ENCODE peak calls at places on chromosomes 12 and 14, in ten cellular contexts. R, O, K, J, N, I, F, L, Y and Q are unnamed samples.

GRCh38 chr12:58586762-58587161 is 333.5 kb downstream of the LRIG3 start:
- DNase-seq in N (no peak), F (no peak), R (no peak), Y (no peak), J (no peak), K (no peak), L (no peak), I (no peak), O (no peak), Q (no peak)

GRCh38 chr12:88658009-88658408 is 77.7 kb upstream of the KITLG start:
- DNase-seq in K (no peak), N (no peak), Y (no peak), O (no peak), I (peak), R (no peak), F (no peak), L (no peak), J (no peak), Q (no peak)

GRCh38 chr12:80469681-80470080 is 25.6 kb downstream of the PTPRQ start:
- DNase-seq in K (no peak), I (peak), N (no peak), L (no peak), O (no peak), R (no peak), F (no peak), Y (no peak), J (no peak), Q (no peak)

GRCh38 chr12:65325183-65325582 is 46.7 kb downstream of the MSRB3 start:
- DNase-seq in O (no peak), N (no peak), I (no peak), R (no peak), F (no peak), L (no peak), K (no peak), J (no peak), Y (no peak), Q (no peak)

GRCh38 chr14:95315579-95315978 is 4.1 kb downstream of the CLMN start:
- DNase-seq in Y (no peak), R (no peak), I (no peak), N (no peak), J (no peak), K (no peak), O (no peak), L (no peak), F (no peak), Q (no peak)

GRCh38 chr12:120994589-120995337 is 16.4 kb downstream of the HNF1A start:
- DNase-seq in O (no peak), F (no peak), Y (no peak), J (no peak), I (no peak), L (no peak), N (no peak), K (no peak), R (no peak), Q (no peak)

GRCh38 chr14:69553221-69553620 is 21.4 kb downstream of the CCDC177 start:
- DNase-seq in N (no peak), O (peak), I (peak), Y (no peak), K (no peak), F (no peak), R (no peak), J (peak), L (no peak), Q (no peak)

GRCh38 chr12:43098766-43099550 is 453.0 kb downstream of the ADAMTS20 start:
- DNase-seq in N (no peak), R (no peak), I (no peak), O (no peak), J (no peak), K (no peak), Y (no peak), F (no peak), L (no peak), Q (no peak)

GRCh38 chr12:116201908-116202307 is 75.6 kb downstream of the MED13L start:
- DNase-seq in L (no peak), J (no peak), N (no peak), O (no peak), Y (no peak), F (no peak), K (no peak), I (no peak), R (no peak), Q (no peak)

GRCh38 chr12:125983094-125983783 is 918.0 kb downstream of the AACS start:
- DNase-seq in O (no peak), F (peak), N (no peak), J (no peak), K (no peak), L (no peak), R (peak), I (no peak), Y (peak), Q (no peak)

GRCh38 chr12:119182701-119183493 is 4.2 kb downstream of the HSPB8 start:
- DNase-seq in L (no peak), K (no peak), J (no peak), N (no peak), O (no peak), Y (no peak), I (peak), R (no peak), F (no peak), Q (no peak)

GRCh38 chr12:94754653-94755052 is 104.3 kb upstream of the TMCC3 start:
- DNase-seq in N (no peak), Y (no peak), K (no peak), R (no peak), F (no peak), I (no peak), L (no peak), J (no peak), O (no peak), Q (no peak)

GRCh38 chr14:101851716-101852395 is 90.3 kb downstream of the PPP2R5C start:
- DNase-seq in N (no peak), Y (no peak), I (no peak), O (no peak), R (peak), K (no peak), L (no peak), F (no peak), J (no peak), Q (no peak)

GRCh38 chr12:41932470-41932991 is 212.1 kb downstream of the GXYLT1 start:
- DNase-seq in Y (peak), O (no peak), F (peak), K (no peak), I (peak), R (peak), J (no peak), L (peak), N (no peak), Q (no peak)

GRCh38 chr12:114405449-114406271 is at the start of gene TBX5:
- DNase-seq in K (no peak), J (peak), O (no peak), R (no peak), Y (no peak), N (no peak), I (peak), F (no peak), L (no peak), Q (no peak)

GRCh38 chr12:7092229-7092985 is at the start of gene C1R:
- DNase-seq in L (peak), F (peak), K (peak), J (peak), Y (peak), O (peak), N (peak), I (peak), R (peak), Q (peak)

GRCh38 chr12:33245459-33245858 is 194.2 kb downstream of the SYT10 start:
- DNase-seq in L (no peak), I (no peak), N (no peak), R (no peak), J (no peak), F (no peak), Y (no peak), K (no peak), O (no peak), Q (no peak)

GRCh38 chr14:55136868-55137785 is 8.1 kb downstream of the LGALS3 start:
- DNase-seq in I (peak), O (peak), K (no peak), L (no peak), Y (peak), N (no peak), J (peak), F (no peak), R (no peak), Q (no peak)

GRCh38 chr12:104951759-104952509 is 6.2 kb downstream of the SLC41A2 start:
- DNase-seq in F (no peak), L (no peak), I (no peak), N (no peak), R (no peak), K (no peak), Y (no peak), O (no peak), J (no peak), Q (no peak)

GRCh38 chr12:5988088-5988487 is 43.0 kb upstream of the ANO2 start:
- DNase-seq in F (no peak), R (no peak), N (no peak), O (no peak), K (no peak), J (no peak), I (no peak), Y (no peak), L (no peak), Q (no peak)

GRCh38 chr14:20494935-20495766 is 10.2 kb upstream of the RNASE10 start:
- DNase-seq in R (no peak), Y (no peak), I (peak), F (no peak), L (no peak), K (no peak), J (no peak), N (no peak), O (no peak), Q (no peak)